ENCODE peak calls at places on chromosomes 16 and 17, in four cellular contexts. S is HCT116, N is K562, J is HepG2. T is an unnamed sample.

GRCh38 chr17:49369760-49370159 is 7.7 kb upstream of the ZNF652 start:
- DNase-seq in J (no peak), N (no peak), S (no peak), T (no peak)

GRCh38 chr17:14303343-14304221 is 2.7 kb downstream of the HS3ST3B1 start:
- DNase-seq in N (peak; percentile 10), S (no peak), J (no peak), T (no peak)

GRCh38 chr17:5694507-5694906 is 110.2 kb upstream of the NLRP1 start:
- DNase-seq in J (no peak), N (peak; percentile 21), S (no peak), T (no peak)

GRCh38 chr17:80886641-80887573 is 104.7 kb upstream of the CHMP6 start:
- DNase-seq in S (no peak), N (no peak), J (no peak), T (no peak)

GRCh38 chr16:88810166-88810867 is 1.4 kb downstream of the APRT start:
- DNase-seq in S (no peak), J (no peak), N (peak; percentile 57), T (no peak)

GRCh38 chr17:58330997-58331814 is 2.6 kb upstream of the TSPOAP1 start:
- DNase-seq in S (no peak), N (peak; percentile 75), J (no peak), T (no peak)

GRCh38 chr17:19244357-19244756 is 7.2 kb downstream of the EPN2 start:
- DNase-seq in S (no peak), J (no peak), N (no peak), T (no peak)

GRCh38 chr16:35516551-35516950 is 2057.1 kb downstream of the TP53TG3F start:
- DNase-seq in J (no peak), N (no peak), S (no peak), T (no peak)

GRCh38 chr16:29925173-29925804 is 737 bp downstream of the KCTD13 start:
- DNase-seq in S (no peak), J (no peak), N (no peak), T (no peak)

GRCh38 chr17:14330492-14330920 is 29.6 kb downstream of the HS3ST3B1 start:
- DNase-seq in S (no peak), N (no peak), J (peak; percentile 65), T (no peak)

GRCh38 chr17:50155115-50155819 is 4.8 kb upstream of the PPP1R9B start:
- DNase-seq in N (no peak), S (no peak), J (no peak), T (no peak)

GRCh38 chr16:71846443-71846842 is 667 bp downstream of the ATXN1L start:
- DNase-seq in J (no peak), S (no peak), N (no peak), T (no peak)

GRCh38 chr17:49093131-49093530 is 39.4 kb upstream of the B4GALNT2 start:
- DNase-seq in S (no peak), N (no peak), J (no peak), T (no peak)

GRCh38 chr16:66408181-66409048 is 18.7 kb upstream of the BEAN1 start:
- DNase-seq in N (no peak), S (peak; percentile 60), J (peak; percentile 93), T (peak; percentile 58)

GRCh38 chr17:41301204-41301790 is 1.4 kb downstream of the KRTAP29-1 start:
- DNase-seq in J (no peak), N (no peak), S (no peak), T (no peak)

GRCh38 chr17:11917415-11917814 is 79.9 kb downstream of the ZNF18 start:
- DNase-seq in J (no peak), S (no peak), N (no peak), T (no peak)

GRCh38 chr17:37551788-37552187 is 57.4 kb downstream of the SYNRG start:
- DNase-seq in J (no peak), N (no peak), S (no peak), T (no peak)

GRCh38 chr17:77875881-77876509 is 82.5 kb upstream of the TNRC6C start:
- DNase-seq in J (no peak), N (peak; percentile 93), S (peak; percentile 75), T (no peak)

GRCh38 chr17:66343531-66344078 is 41.2 kb downstream of the PRKCA start:
- DNase-seq in S (no peak), J (peak; percentile 84), N (peak; percentile 79), T (no peak)

GRCh38 chr16:84356591-84357116 is 11.7 kb upstream of the ATP2C2 start:
- DNase-seq in N (no peak), J (peak; percentile 68), S (no peak), T (no peak)

GRCh38 chr17:78781339-78782304 is at the start of gene CYTH1:
- DNase-seq in N (no peak), J (no peak), S (no peak), T (no peak)

GRCh38 chr17:78258323-78259229 is 27.1 kb downstream of the TMEM235 start:
- DNase-seq in J (peak; percentile 36), S (no peak), N (peak; percentile 89), T (no peak)

GRCh38 chr17:33515974-33516373 is 222.9 kb upstream of the ASIC2 start:
- DNase-seq in N (no peak), J (no peak), S (no peak), T (no peak)

GRCh38 chr16:53598513-53599266 is 95.7 kb upstream of the AKTIP start:
- DNase-seq in J (no peak), S (no peak), N (no peak), T (no peak)

GRCh38 chr17:8224891-8225812 is 14.8 kb upstream of the AURKB start:
- DNase-seq in N (no peak), S (no peak), J (no peak), T (no peak)

GRCh38 chr17:8227238-8227581 is 16.8 kb upstream of the AURKB start:
- DNase-seq in N (no peak), J (no peak), S (no peak), T (no peak)

GRCh38 chr17:8225813-8226535 is 15.6 kb upstream of the AURKB start:
- DNase-seq in S (peak; percentile 74), J (no peak), N (peak; percentile 13), T (peak; percentile 93)

GRCh38 chr17:8223356-8224063 is 13.1 kb upstream of the AURKB start:
- DNase-seq in J (peak; percentile 79), S (no peak), N (peak; percentile 55), T (no peak)

DNA sequence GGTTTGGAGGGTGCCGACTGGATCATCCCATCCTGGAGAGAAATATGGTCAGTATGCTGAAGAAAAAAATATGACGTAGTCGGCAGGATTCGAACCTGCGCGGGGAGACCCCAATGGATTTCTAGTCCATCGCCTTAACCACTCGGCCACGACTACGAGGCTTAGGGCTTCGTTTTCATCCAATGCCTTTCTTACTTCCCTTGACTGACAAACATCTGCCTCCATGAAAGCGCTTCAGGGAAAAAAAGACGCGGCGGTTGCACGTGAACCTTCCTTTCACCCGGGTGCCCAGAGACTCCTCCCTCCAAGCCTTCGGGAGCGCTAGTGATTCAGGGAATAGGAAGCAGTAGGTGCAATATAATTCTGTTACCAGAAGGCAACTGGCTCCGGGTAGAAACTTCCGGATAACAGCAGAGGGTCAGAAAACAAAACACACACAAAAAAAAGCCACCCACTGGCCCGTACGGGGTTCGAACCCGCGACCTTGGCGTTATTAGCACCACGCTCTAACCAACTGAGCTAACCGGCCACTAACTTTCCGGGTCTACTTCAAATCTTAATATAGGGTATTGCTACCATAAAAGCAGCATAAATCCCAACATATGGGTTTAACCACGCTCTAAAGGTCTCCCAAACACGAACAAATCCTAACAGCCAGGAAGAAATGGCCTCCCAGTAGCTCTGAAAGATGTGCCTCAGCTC is 16.3 kb upstream of the AURKB start:
- DNase-seq in J (no peak), N (peak; percentile 62), S (peak; percentile 91), T (peak; percentile 96)
- TF ChIP-seq TCF7L2 in J (no peak), N (no peak), S (no peak), T (no peak)

GRCh38 chr17:17724991-17725852 is 44.0 kb downstream of the RAI1 start:
- DNase-seq in J (no peak), S (no peak), N (no peak), T (no peak)
- H3K4me3 ChIP-seq in J (no peak overlapping the region), S (no peak overlapping the region), N (no peak overlapping the region), T (no peak overlapping the region)

GRCh38 chr16:50326835-50327465 is 41.8 kb downstream of the BRD7 start:
- DNase-seq in S (peak; percentile 31), J (no peak), N (peak; percentile 41), T (peak; percentile 4)
- TF ChIP-seq TCF7L2 in S (no peak), J (no peak), N (no peak), T (no peak)

GRCh38 chr17:15341966-15342365 is 569 bp upstream of the TEKT3 start:
- DNase-seq in N (no peak), J (no peak), S (no peak), T (no peak)

GRCh38 chr17:15341385-15341849 is at the start of gene TEKT3:
- DNase-seq in S (no peak), J (no peak), N (peak; percentile 51), T (no peak)

GRCh38 chr17:15342460-15342859 is 1.1 kb upstream of the TEKT3 start:
- DNase-seq in S (no peak), J (no peak), N (no peak), T (no peak)

GRCh38 chr17:15343749-15344148 is 2.4 kb upstream of the TEKT3 start:
- DNase-seq in J (no peak), S (no peak), N (no peak), T (no peak)

GRCh38 chr17:15340966-15341365 is 431 bp downstream of the TEKT3 start:
- DNase-seq in N (no peak), S (no peak), J (no peak), T (no peak)
- H3K4me3 ChIP-seq in N (peak overlapping the region; percentile 8), S (no peak overlapping the region), J (no peak overlapping the region), T (peak overlapping the region; percentile 42)

GRCh38 chr17:62064029-62064790 is 868 bp downstream of the MED13 start:
- DNase-seq in J (no peak), S (no peak), N (no peak), T (no peak)

GRCh38 chr17:62065611-62066468 is 762 bp upstream of the MED13 start:
- DNase-seq in S (peak; percentile 96), J (peak; percentile 97), N (peak; percentile 99), T (peak; percentile 74)

GRCh38 chr17:62064791-62065563 is at the start of gene MED13:
- DNase-seq in J (peak; percentile 32), N (peak; percentile 72), S (no peak), T (no peak)

GRCh38 chr17:62070900-62071299 is 5.8 kb upstream of the MED13 start:
- DNase-seq in J (no peak), S (no peak), N (no peak), T (no peak)

DNA sequence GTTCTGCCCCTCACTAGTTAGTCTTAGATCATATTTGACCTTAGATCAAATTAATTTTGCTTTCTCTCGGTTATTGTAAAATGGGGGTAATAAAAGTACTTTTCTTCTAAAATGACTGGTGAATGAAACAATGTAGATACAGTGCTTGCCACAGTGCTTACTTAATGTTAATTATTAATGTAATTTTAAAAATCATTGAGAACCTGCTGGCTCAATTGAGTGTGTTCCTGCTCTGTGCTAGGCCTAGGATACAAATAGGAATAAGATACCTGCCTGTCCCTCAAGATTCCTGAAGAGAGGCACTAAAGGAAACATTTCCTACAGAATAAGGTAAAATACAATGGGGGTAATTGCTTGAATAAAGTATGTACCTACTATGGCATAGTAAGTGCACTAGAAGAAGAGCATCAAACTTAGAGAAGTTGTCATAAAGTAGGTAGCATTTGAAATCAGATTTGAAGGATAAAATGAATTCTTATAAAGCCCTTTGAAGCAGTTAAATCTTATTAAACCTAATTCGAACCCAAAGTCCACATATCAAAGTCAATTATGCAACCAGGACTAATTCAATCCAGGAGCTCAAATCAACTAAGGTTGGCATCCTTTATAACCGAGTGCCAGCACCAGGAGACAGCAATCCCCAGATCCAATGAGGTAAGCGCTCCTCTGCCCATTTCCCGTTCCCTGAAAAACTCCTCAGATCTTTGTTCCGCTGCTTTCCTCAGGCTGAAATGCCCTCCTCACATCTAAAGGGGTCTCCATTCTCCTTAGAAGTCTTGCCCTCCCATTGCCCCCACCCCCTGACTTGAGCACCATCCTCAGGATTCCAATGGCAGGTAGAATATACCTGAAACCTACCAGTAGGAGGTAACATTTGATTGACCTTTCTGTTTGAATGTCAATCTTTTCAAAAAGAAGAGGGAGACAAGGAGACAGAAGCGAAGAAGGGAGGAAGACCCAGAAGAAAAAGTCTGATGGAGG is 2.4 kb upstream of the MED13 start:
- DNase-seq in J (no peak), N (no peak), S (no peak), T (no peak)
- TF ChIP-seq TCF7L2 in J (no peak), N (no peak), S (no peak), T (no peak)

T was measured in Panc1.